ENCODE peak calls at places on chromosome 22, in eight cellular contexts. D, Y, J, R, K, B, A and C are unnamed samples.

GRCh38 chr22:45308624-45309421 is 911 bp upstream of the FAM118A start:
- DNase-seq in D (no peak), Y (no peak), J (no peak), R (peak; percentile 56), K (no peak), B (no peak), A (peak; percentile 77), C (peak; percentile 64)

GRCh38 chr22:45834241-45834640 is 142.7 kb downstream of the WNT7B start:
- DNase-seq in D (no peak), Y (no peak), J (no peak), R (no peak), K (no peak), B (no peak), A (no peak), C (no peak)

GRCh38 chr22:44385781-44386180 is 73.0 kb upstream of the SHISAL1 start:
- DNase-seq in D (no peak), Y (no peak), J (no peak), R (no peak), K (no peak), B (no peak), A (peak; percentile 53), C (no peak)

GRCh38 chr22:43201486-43202219 is 14.7 kb upstream of the TTLL12 start:
- DNase-seq in D (no peak), Y (no peak), J (no peak), R (no peak), K (no peak), B (no peak), A (peak; percentile 63), C (no peak)

GRCh38 chr22:36369004-36369921 is 18.5 kb downstream of the MYH9 start:
- DNase-seq in D (no peak), Y (no peak), J (no peak), R (no peak), K (no peak), B (no peak), A (no peak), C (peak; percentile 82)

GRCh38 chr22:24727218-24727851 is 47.2 kb downstream of the PIWIL3 start:
- DNase-seq in D (peak; percentile 79), Y (no peak), J (peak; percentile 68), R (no peak), K (no peak), B (peak; percentile 7), A (no peak), C (no peak)

GRCh38 chr22:37036655-37037377 is 14.7 kb upstream of the KCTD17 start:
- DNase-seq in D (no peak), Y (no peak), J (no peak), R (no peak), K (no peak), B (no peak), A (no peak), C (no peak)

GRCh38 chr22:31281733-31282132 is 10.6 kb downstream of the PIK3IP1 start:
- DNase-seq in D (no peak), Y (no peak), J (no peak), R (no peak), K (no peak), B (no peak), A (no peak), C (no peak)

GRCh38 chr22:27879923-27880322 is 39.1 kb downstream of the PITPNB start:
- DNase-seq in D (no peak), Y (peak; percentile 17), J (no peak), R (peak; percentile 50), K (peak; percentile 48), B (peak; percentile 47), A (no peak), C (peak; percentile 7)

GRCh38 chr22:39907035-39907434 is 6.2 kb downstream of the GRAP2 start:
- DNase-seq in D (no peak), Y (no peak), J (no peak), R (no peak), K (no peak), B (no peak), A (no peak), C (peak; percentile 78)

GRCh38 chr22:17434856-17435255 is 65.6 kb downstream of the CECR2 start:
- DNase-seq in D (no peak), Y (no peak), J (no peak), R (no peak), K (no peak), B (no peak), A (no peak), C (no peak)

GRCh38 chr22:43829904-43830851 is 18.1 kb upstream of the EFCAB6 start:
- DNase-seq in D (no peak), Y (no peak), J (no peak), R (no peak), K (no peak), B (no peak), A (peak; percentile 55), C (no peak)

GRCh38 chr22:20997536-20998257 is 4.2 kb downstream of the THAP7 start:
- DNase-seq in D (no peak), Y (no peak), J (no peak), R (no peak), K (no peak), B (no peak), A (peak; percentile 65), C (no peak)

GRCh38 chr22:20999350-21000214 is 2.3 kb downstream of the THAP7 start:
- DNase-seq in D (no peak), Y (no peak), J (no peak), R (no peak), K (no peak), B (no peak), A (peak; percentile 80), C (no peak)

GRCh38 chr22:21000215-21000986 is 1.5 kb downstream of the THAP7 start:
- DNase-seq in D (no peak), Y (no peak), J (no peak), R (no peak), K (no peak), B (no peak), A (peak; percentile 72), C (peak; percentile 22)

GRCh38 chr22:20996598-20997535 is 5.1 kb downstream of the THAP7 start:
- DNase-seq in D (no peak), Y (no peak), J (no peak), R (no peak), K (no peak), B (no peak), A (peak; percentile 77), C (no peak)

GRCh38 chr22:20998411-20999336 is 3.2 kb downstream of the THAP7 start:
- DNase-seq in D (no peak), Y (no peak), J (no peak), R (no peak), K (no peak), B (no peak), A (peak; percentile 61), C (no peak)
- TF ChIP-seq CTCF in D (no peak), Y (no peak), J (no peak), R (no peak), K (no peak), B (no peak), A (no peak), C (no peak)

DNA sequence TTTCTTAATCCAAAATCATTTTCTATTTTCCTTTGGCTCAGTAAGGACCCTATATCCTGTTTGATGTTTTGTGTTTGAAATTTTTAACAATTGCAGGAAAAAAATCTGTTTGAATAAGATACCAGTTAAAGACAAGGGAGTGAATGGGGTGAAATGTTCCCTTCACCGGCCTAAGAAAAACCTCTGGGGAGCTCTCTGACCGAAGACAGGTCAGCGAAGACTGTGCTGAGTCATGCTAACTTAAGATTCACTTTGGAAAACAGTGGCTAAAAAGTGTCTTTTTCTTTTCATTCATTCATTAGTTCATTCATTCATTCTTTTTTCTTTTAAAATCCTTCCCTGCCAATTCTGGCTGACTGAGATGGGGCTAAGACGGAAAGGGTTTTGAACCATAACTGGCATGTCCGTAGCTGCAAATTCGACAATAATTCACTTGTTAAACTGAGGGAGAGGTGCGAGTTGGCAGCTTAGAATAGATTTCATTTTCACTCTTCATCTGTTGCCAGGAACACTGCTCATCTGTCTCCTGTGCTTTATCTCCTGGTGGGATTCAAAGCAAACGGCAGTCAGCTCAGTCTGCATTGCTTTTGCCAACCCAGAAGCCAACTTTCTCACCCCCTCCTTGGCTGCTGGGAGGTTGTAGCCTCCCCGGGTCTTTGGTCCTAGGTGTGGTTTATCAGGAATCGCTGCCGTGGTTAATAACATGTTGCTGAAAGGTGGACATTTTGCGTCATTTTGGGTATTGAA is 434.0 kb upstream of the LARGE1 start:
- DNase-seq in D (no peak), Y (no peak), J (no peak), R (no peak), K (no peak), B (no peak), A (no peak), C (no peak)
- TF ChIP-seq CTCF in D (no peak), Y (no peak), J (no peak), R (no peak), K (no peak), B (no peak), A (no peak), C (no peak)

GRCh38 chr22:41676134-41676533 is 12.5 kb downstream of the SNU13 start:
- DNase-seq in D (no peak), Y (no peak), J (no peak), R (no peak), K (no peak), B (no peak), A (no peak), C (no peak)

GRCh38 chr22:41674941-41675340 is 13.7 kb downstream of the SNU13 start:
- DNase-seq in D (no peak), Y (no peak), J (no peak), R (no peak), K (no peak), B (no peak), A (no peak), C (no peak)

GRCh38 chr22:41668971-41669911 is 19.4 kb downstream of the SNU13 start:
- DNase-seq in D (peak; percentile 52), Y (no peak), J (no peak), R (no peak), K (no peak), B (peak; percentile 24), A (no peak), C (no peak)

GRCh38 chr22:41672780-41673509 is 15.7 kb downstream of the SNU13 start:
- DNase-seq in D (no peak), Y (no peak), J (no peak), R (no peak), K (no peak), B (peak; percentile 46), A (no peak), C (no peak)
- TF ChIP-seq CTCF in D (peak; percentile 24), Y (no peak), J (peak; percentile 42), R (no peak), K (no peak), B (peak; percentile 54), A (no peak), C (no peak)

DNA sequence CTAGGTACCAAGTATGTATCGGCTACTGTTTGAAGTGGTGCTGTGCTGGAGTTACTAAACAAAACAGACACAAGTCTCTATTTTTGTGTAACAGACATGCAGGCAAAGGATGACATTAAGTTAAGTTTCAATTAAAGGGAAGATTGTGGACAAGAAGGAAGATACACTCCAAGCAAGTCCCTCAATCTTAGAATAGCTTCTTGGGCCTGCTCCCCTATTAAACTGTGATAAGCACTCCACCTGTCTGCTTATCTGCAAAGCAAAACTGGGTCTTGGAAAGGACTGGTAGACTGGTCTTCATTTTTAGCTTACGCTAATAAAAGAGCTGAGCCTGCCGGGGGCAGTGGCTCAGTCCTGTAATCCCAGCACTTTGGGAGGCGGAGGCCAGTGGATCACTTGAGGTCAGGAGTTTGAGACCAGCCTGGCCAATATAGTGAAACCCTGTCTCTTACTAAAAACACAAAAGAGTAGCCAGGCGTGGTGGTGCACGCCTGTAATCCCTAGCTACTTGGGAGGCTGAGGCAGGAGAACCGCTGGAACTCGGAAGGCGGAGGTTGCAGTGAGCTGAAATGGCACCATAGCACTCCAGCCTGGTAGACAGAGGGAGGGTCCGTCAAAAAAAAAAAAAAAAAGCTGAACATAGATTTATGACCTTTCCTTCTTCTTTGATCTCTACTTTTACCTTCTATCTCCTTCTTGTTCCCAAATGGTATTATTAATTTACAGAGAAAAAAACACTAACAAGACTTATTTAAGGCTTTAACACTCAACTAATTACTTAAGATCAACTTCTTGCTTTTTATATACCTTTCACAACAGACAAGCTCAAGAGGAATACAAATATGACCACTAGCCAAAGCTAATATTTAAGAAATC is 4.1 kb downstream of the DDX17 start:
- DNase-seq in D (no peak), Y (no peak), J (no peak), R (no peak), K (no peak), B (no peak), A (no peak), C (no peak)
- TF ChIP-seq CTCF in D (no peak), Y (no peak), J (no peak), R (no peak), K (no peak), B (no peak), A (no peak), C (no peak)